ENCODE peak calls at places on chromosomes 12 and 14, in four cellular contexts. F, G, L and Z are unnamed samples.

GRCh38 chr12:45577844-45578399 is 151.6 kb upstream of the ARID2 start:
- DNase-seq in G (no peak), F (no peak), L (no peak), Z (no peak)

GRCh38 chr12:122615780-122616179 is 87.4 kb downstream of the HCAR2 start:
- DNase-seq in G (no peak), L (no peak), F (no peak), Z (no peak)

GRCh38 chr14:76309572-76310551 is 66.1 kb upstream of the ESRRB start:
- DNase-seq in G (no peak), F (no peak), L (no peak), Z (no peak)

GRCh38 chr14:20460458-20461229 is 590 bp downstream of the PIP4P1 start:
- DNase-seq in G (peak), F (peak), L (no peak), Z (peak)

GRCh38 chr12:14473707-14474287 is 93.9 kb downstream of the PLBD1 start:
- DNase-seq in L (peak), F (no peak), G (no peak), Z (peak)

GRCh38 chr14:76456200-76456599 is 80.3 kb downstream of the ESRRB start:
- DNase-seq in L (peak), F (peak), G (no peak), Z (peak)

GRCh38 chr12:116551952-116552749 is 7.0 kb upstream of the MAP1LC3B2 start:
- DNase-seq in F (no peak), L (no peak), G (no peak), Z (no peak)

GRCh38 chr14:82122678-82123077 is 589.0 kb upstream of the SEL1L start:
- DNase-seq in F (no peak), G (no peak), L (no peak), Z (no peak)

GRCh38 chr12:47896633-47897032 is 8.2 kb downstream of the VDR start:
- DNase-seq in L (no peak), G (no peak), F (no peak), Z (no peak)

GRCh38 chr14:98234208-98234607 is 1037.8 kb downstream of the BCL11B start:
- DNase-seq in F (no peak), L (no peak), G (no peak), Z (no peak)